ENCODE peak calls at places on chromosomes 6 and 20, in eight cellular contexts. W is GM12865; C is CD4-positive, alpha-beta memory T cell; K is CD8-positive, alpha-beta memory T cell; Y is heart left ventricle; A is HCT116; E is IMR-90; D is lower leg skin. O is an unnamed sample.

GRCh38 chr6:135624402-135625297 is 127.1 kb upstream of the AHI1 start:
- DNase-seq in K (no peak), Y (no peak), C (peak), D (no peak), E (peak), W (no peak), A (no peak), O (peak)

GRCh38 chr6:140101367-140101766 is 726.9 kb upstream of the CITED2 start:
- DNase-seq in A (no peak), E (peak), Y (no peak), K (no peak), W (peak), D (no peak), C (no peak), O (no peak)

GRCh38 chr6:82525775-82526515 is 162.3 kb downstream of the TPBG start:
- DNase-seq in K (no peak), W (no peak), Y (no peak), E (no peak), D (no peak), C (no peak), A (no peak), O (no peak)

GRCh38 chr20:47727909-47728361 is 57.3 kb downstream of the SULF2 start:
- DNase-seq in W (no peak), Y (peak), C (no peak), A (no peak), D (no peak), K (no peak), E (no peak), O (no peak)

GRCh38 chr20:25281541-25281991 is 33.7 kb downstream of the PYGB start:
- DNase-seq in E (no peak), A (no peak), C (no peak), W (peak), K (no peak), Y (peak), D (no peak), O (no peak)

GRCh38 chr6:12458558-12458957 is 168.4 kb downstream of the EDN1 start:
- DNase-seq in C (no peak), K (no peak), W (no peak), D (no peak), A (no peak), E (no peak), Y (no peak), O (no peak)

GRCh38 chr6:140671926-140672325 is 1297.5 kb upstream of the CITED2 start:
- DNase-seq in C (peak), D (no peak), W (no peak), A (peak), K (no peak), E (no peak), Y (no peak), O (no peak)

GRCh38 chr6:79812195-79812594 is 135.2 kb downstream of the ELOVL4 start:
- DNase-seq in W (no peak), D (no peak), A (no peak), E (no peak), C (no peak), Y (no peak), K (no peak), O (no peak)

GRCh38 chr6:25270559-25270958 is 8.6 kb upstream of the CARMIL1 start:
- DNase-seq in C (no peak), E (no peak), W (no peak), A (no peak), D (no peak), K (no peak), Y (no peak), O (no peak)

GRCh38 chr6:150002710-150003109 is 22.6 kb downstream of the RAET1L start:
- DNase-seq in K (no peak), E (no peak), A (no peak), W (no peak), C (no peak), D (no peak), Y (no peak), O (no peak)

GRCh38 chr20:10541668-10542411 is 106.7 kb downstream of the SLX4IP start:
- DNase-seq in Y (no peak), W (no peak), E (no peak), C (no peak), D (no peak), K (no peak), A (no peak), O (no peak)

GRCh38 chr6:1987640-1988039 is 257.8 kb downstream of the GMDS start:
- DNase-seq in W (no peak), C (no peak), A (no peak), K (no peak), Y (no peak), E (peak), D (no peak), O (peak)

GRCh38 chr6:139126255-139126654 is 8.6 kb upstream of the HECA start:
- DNase-seq in Y (no peak), D (peak), C (no peak), E (peak), W (no peak), A (no peak), K (no peak), O (no peak)

GRCh38 chr6:41712651-41713103 is 22.7 kb downstream of the TFEB start:
- DNase-seq in A (no peak), E (no peak), D (no peak), W (no peak), Y (peak), K (no peak), C (no peak), O (no peak)

GRCh38 chr20:24017160-24017761 is 28.7 kb upstream of the GGTLC1 start:
- DNase-seq in E (no peak), W (no peak), K (no peak), D (no peak), A (no peak), C (no peak), Y (no peak), O (peak)

GRCh38 chr20:51750037-51750769 is 18.0 kb downstream of the ATP9A start:
- DNase-seq in A (peak), E (peak), K (no peak), Y (peak), D (peak), C (no peak), W (peak), O (peak)

DNA sequence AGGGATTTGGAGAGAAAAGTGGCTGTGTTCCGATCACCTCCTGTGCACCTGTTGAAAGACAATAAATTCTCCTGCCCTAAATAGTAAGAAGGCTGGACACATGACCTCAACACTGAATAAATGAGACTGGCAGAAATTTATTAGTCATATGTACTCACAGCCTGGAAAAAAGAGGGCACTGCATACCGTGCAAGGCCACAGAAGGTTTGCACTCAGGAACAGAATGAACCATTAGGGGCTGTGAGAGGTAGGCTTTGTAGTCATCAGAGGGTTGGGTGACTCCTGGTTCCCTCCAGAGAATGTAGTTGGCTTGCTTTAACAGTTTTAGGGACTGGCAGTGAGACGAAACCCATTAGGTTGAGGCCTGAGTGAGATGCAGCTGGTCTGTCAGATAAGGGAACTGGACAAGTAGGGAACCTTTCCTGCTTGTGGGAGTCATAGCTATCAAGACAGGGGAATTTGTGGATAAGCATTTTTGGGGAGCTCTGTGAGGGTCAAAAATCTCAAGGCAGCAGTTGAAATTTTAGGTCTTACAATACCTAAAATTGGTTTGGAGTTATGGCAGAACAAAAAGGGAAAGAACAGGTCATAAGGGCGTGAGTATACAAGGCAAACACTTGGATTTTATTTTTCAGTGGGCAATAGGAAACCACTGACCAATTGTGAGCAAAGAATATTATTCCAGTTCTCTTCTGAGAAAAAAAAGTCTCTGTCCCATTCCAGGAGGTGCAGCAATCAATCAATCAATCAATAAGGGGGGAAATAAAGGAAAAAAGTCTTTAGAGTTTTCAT is 67.9 kb upstream of the BTN3A2 start:
- DNase-seq in K (no peak), D (no peak), C (no peak), A (no peak), Y (no peak), E (peak), W (no peak), O (no peak)
- H3K4me3 ChIP-seq in K (no peak), D (no peak), C (no peak), A (no peak), Y (no peak), E (no peak), W (no peak), O (no peak)

GRCh38 chr6:163261361-163261760 is 153.2 kb upstream of the QKI start:
- DNase-seq in W (no peak), D (no peak), A (no peak), K (no peak), C (no peak), E (no peak), Y (no peak), O (no peak)

GRCh38 chr6:163262080-163262479 is 152.4 kb upstream of the QKI start:
- DNase-seq in C (no peak), E (no peak), A (no peak), W (no peak), K (no peak), D (no peak), Y (no peak), O (no peak)

GRCh38 chr6:163259689-163260088 is 154.8 kb upstream of the QKI start:
- DNase-seq in D (no peak), Y (no peak), A (no peak), K (no peak), W (no peak), E (no peak), C (no peak), O (no peak)

GRCh38 chr6:163260111-163260895 is 154.2 kb upstream of the QKI start:
- DNase-seq in E (no peak), A (no peak), Y (peak), W (no peak), K (no peak), C (no peak), D (no peak), O (peak)

GRCh38 chr6:163260911-163261310 is 153.6 kb upstream of the QKI start:
- DNase-seq in Y (no peak), D (no peak), K (no peak), W (no peak), E (no peak), A (no peak), C (no peak), O (no peak)
- H3K4me3 ChIP-seq in Y (peak), D (no peak), K (no peak), W (no peak), E (no peak), A (no peak), C (no peak), O (no peak)

GRCh38 chr20:2692886-2693285 is 306 bp downstream of the EBF4 start:
- DNase-seq in K (peak), C (peak), A (no peak), D (no peak), W (no peak), E (no peak), Y (no peak), O (peak)
- H3K4me3 ChIP-seq in K (no peak), C (no peak), A (no peak), D (no peak), W (no peak), E (peak), Y (peak), O (peak)

DNA sequence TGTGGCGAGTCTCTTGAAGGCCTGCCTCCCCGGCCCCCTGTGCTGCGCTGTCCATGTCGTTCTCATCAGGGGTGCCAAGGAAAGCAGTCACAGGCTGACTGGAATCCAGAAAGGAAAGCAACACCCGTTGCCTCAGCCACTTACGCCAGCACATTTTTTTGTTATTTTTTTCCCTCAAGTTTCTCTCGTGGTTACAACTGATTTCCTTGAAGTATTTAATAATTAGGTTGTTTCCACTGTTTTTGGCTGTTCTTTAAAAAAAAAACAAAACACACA is 17.9 kb upstream of the SLC22A1 start:
- DNase-seq in Y (no peak), D (no peak), C (no peak), A (no peak), W (no peak), E (no peak), K (no peak), O (no peak)
- H3K4me3 ChIP-seq in Y (no peak), D (no peak), C (no peak), A (no peak), W (no peak), E (no peak), K (no peak), O (no peak)

O was measured in cardiac muscle cell.